ENCODE peak calls at places on chromosomes 7 and 10, in seven cellular contexts. B is pancreas; W is GM23338; Z is LoVo; R is stimulated activated CD8-positive, alpha-beta memory T cell treated with anti-CD3 and anti-CD28 coated beads, Interleukin-2, amount 100 ng/mL, for 48 hours; P is hypothalamus; F is amniotic stem cell. Q is an unnamed sample.
A peak's percentile ranks its signal among the peaks of the same experiment; 100 is the strongest.

GRCh38 chr10:132897516-132898381 is 44.6 kb downstream of the CFAP46 start:
- DNase-seq in W (no peak), P (no peak), Z (no peak), R (no peak), F (no peak), B (no peak), Q (no peak)

GRCh38 chr10:115950320-115950719 is 322.7 kb downstream of the GFRA1 start:
- DNase-seq in W (no peak), F (no peak), Z (no peak), B (no peak), P (no peak), R (no peak), Q (no peak)

GRCh38 chr7:129412501-129412900 is 21.7 kb upstream of the STRIP2 start:
- DNase-seq in R (no peak), Z (no peak), P (no peak), W (no peak), F (no peak), B (no peak), Q (no peak)

GRCh38 chr7:44712012-44712411 is 36.6 kb upstream of the ZMIZ2 start:
- DNase-seq in P (no peak), W (no peak), Z (no peak), B (no peak), F (no peak), R (no peak), Q (no peak)

GRCh38 chr7:85176197-85176596 is 10.7 kb downstream of the SEMA3D start:
- DNase-seq in F (no peak), R (no peak), Z (no peak), P (no peak), B (no peak), W (no peak), Q (no peak)

GRCh38 chr10:125640609-125641008 is 42.4 kb downstream of the TEX36 start:
- DNase-seq in Z (no peak), P (no peak), B (no peak), R (no peak), F (no peak), W (no peak), Q (no peak)

GRCh38 chr7:149196705-149197171 is 1.4 kb downstream of the ZNF282 start:
- DNase-seq in W (peak; percentile 34), Z (peak; percentile 21), F (no peak), P (no peak), B (no peak), R (no peak), Q (no peak)

GRCh38 chr7:124275411-124275810 is 242.5 kb upstream of the TMEM229A start:
- DNase-seq in Z (no peak), R (no peak), W (peak; percentile 37), P (no peak), F (no peak), B (no peak), Q (no peak)

GRCh38 chr10:86536294-86536861 is 14.8 kb upstream of the WAPL start:
- DNase-seq in R (peak; percentile 17), Z (no peak), P (no peak), B (no peak), W (peak; percentile 75), F (no peak), Q (no peak)

GRCh38 chr7:87354749-87355148 is 9.3 kb downstream of the CROT start:
- DNase-seq in W (peak; percentile 57), F (no peak), Z (no peak), R (no peak), B (no peak), P (no peak), Q (no peak)

GRCh38 chr10:18005445-18005780 is 53.7 kb downstream of the SLC39A12 start:
- DNase-seq in R (no peak), F (no peak), Z (no peak), W (peak; percentile 42), P (no peak), B (no peak), Q (no peak)

GRCh38 chr7:82675396-82675795 is 231.8 kb upstream of the CACNA2D1 start:
- DNase-seq in P (no peak), F (no peak), Z (no peak), B (no peak), W (no peak), R (no peak), Q (no peak)

GRCh38 chr10:36559412-36559811 is 566.0 kb upstream of the ANKRD30A start:
- DNase-seq in R (no peak), B (no peak), F (no peak), W (no peak), Z (no peak), P (no peak), Q (no peak)

GRCh38 chr10:77602913-77603528 is 34.6 kb downstream of the KCNMA1 start:
- DNase-seq in R (no peak), F (no peak), P (no peak), W (no peak), Z (no peak), B (no peak), Q (no peak)

GRCh38 chr7:105689093-105689819 is 108.0 kb upstream of the EFCAB10 start:
- DNase-seq in P (no peak), W (peak; percentile 96), F (no peak), B (no peak), Z (no peak), R (no peak), Q (no peak)

GRCh38 chr7:79897166-79897565 is 237.5 kb upstream of the GNAI1 start:
- DNase-seq in P (no peak), W (no peak), F (no peak), B (no peak), R (no peak), Z (no peak), Q (no peak)

GRCh38 chr10:34655286-34656170 is 159.6 kb downstream of the PARD3 start:
- DNase-seq in Z (peak; percentile 50), B (peak; percentile 34), W (peak; percentile 92), F (peak; percentile 30), P (no peak), R (no peak), Q (no peak)

GRCh38 chr10:76337641-76338040 is 906.2 kb downstream of the LRMDA start:
- DNase-seq in P (no peak), R (no peak), W (no peak), B (no peak), F (no peak), Z (no peak), Q (no peak)

GRCh38 chr7:156274557-156274956 is 366.0 kb upstream of the RNF32 start:
- DNase-seq in P (no peak), F (no peak), W (no peak), B (no peak), R (no peak), Z (no peak), Q (no peak)

GRCh38 chr7:95630702-95631458 is 34.6 kb upstream of the PDK4 start:
- DNase-seq in W (no peak), B (no peak), P (no peak), R (no peak), F (no peak), Z (no peak), Q (no peak)

GRCh38 chr7:94710256-94710655 is 54.3 kb upstream of the SGCE start:
- DNase-seq in R (no peak), P (no peak), F (no peak), Z (no peak), W (no peak), B (no peak), Q (no peak)

GRCh38 chr7:43040461-43040860 is 72.0 kb upstream of the HECW1 start:
- DNase-seq in P (no peak), W (no peak), F (no peak), R (no peak), B (no peak), Z (no peak), Q (no peak)

GRCh38 chr10:124747745-124748144 is 3.6 kb upstream of the FAM53B start:
- DNase-seq in B (no peak), R (no peak), F (no peak), P (no peak), Z (no peak), W (no peak), Q (no peak)